ENCODE peak calls at places on chromosomes 5 and 9, in five cellular contexts. One of them, this sample, is unnamed.

GRCh38 chr5:141872496-141873356 is 5.5 kb downstream of the PCDH1 start:
- DNase-seq in uterus: no peak
- DNase-seq in epithelial cell of prostate: no peak
- DNase-seq in foreskin keratinocyte: no peak
- DNase-seq in GM12878: no peak
- DNase-seq in this sample: no peak

GRCh38 chr5:42653705-42654104 is 102.9 kb upstream of the CCDC152 start:
- DNase-seq in uterus: no peak
- DNase-seq in epithelial cell of prostate: no peak
- DNase-seq in foreskin keratinocyte: no peak
- DNase-seq in GM12878: no peak
- DNase-seq in this sample: no peak

GRCh38 chr5:56950626-56951130 is 1.2 kb downstream of the MIER3 start:
- DNase-seq in uterus: peak; percentile 77
- DNase-seq in epithelial cell of prostate: no peak
- DNase-seq in foreskin keratinocyte: peak; percentile 23
- DNase-seq in GM12878: peak; percentile 5
- DNase-seq in this sample: peak; percentile 75

GRCh38 chr5:103385722-103386121 is 127.2 kb downstream of the MACIR start:
- DNase-seq in uterus: no peak
- DNase-seq in epithelial cell of prostate: no peak
- DNase-seq in foreskin keratinocyte: no peak
- DNase-seq in GM12878: no peak
- DNase-seq in this sample: no peak

GRCh38 chr9:4497395-4497794 is 7.1 kb downstream of the SLC1A1 start:
- DNase-seq in uterus: no peak
- DNase-seq in epithelial cell of prostate: no peak
- DNase-seq in foreskin keratinocyte: no peak
- DNase-seq in GM12878: no peak
- DNase-seq in this sample: no peak

GRCh38 chr9:113425072-113425471 is 14.5 kb downstream of the C9orf43 start:
- DNase-seq in uterus: no peak
- DNase-seq in epithelial cell of prostate: no peak
- DNase-seq in foreskin keratinocyte: no peak
- DNase-seq in GM12878: no peak
- DNase-seq in this sample: no peak

GRCh38 chr9:106017198-106017740 is 322.9 kb downstream of the TMEM38B start:
- DNase-seq in uterus: no peak
- DNase-seq in epithelial cell of prostate: no peak
- DNase-seq in foreskin keratinocyte: no peak
- DNase-seq in GM12878: no peak
- DNase-seq in this sample: no peak

GRCh38 chr9:112849363-112849922 is 41.2 kb downstream of the SLC46A2 start:
- DNase-seq in uterus: no peak
- DNase-seq in epithelial cell of prostate: no peak
- DNase-seq in foreskin keratinocyte: no peak
- DNase-seq in GM12878: no peak
- DNase-seq in this sample: no peak

GRCh38 chr5:124433170-124433569 is 313.3 kb downstream of the ZNF608 start:
- DNase-seq in uterus: no peak
- DNase-seq in epithelial cell of prostate: no peak
- DNase-seq in foreskin keratinocyte: no peak
- DNase-seq in GM12878: no peak
- DNase-seq in this sample: no peak

GRCh38 chr5:61409568-61409967 is 77.5 kb downstream of the ZSWIM6 start:
- DNase-seq in uterus: no peak
- DNase-seq in epithelial cell of prostate: peak; percentile 74
- DNase-seq in foreskin keratinocyte: peak; percentile 79
- DNase-seq in GM12878: no peak
- DNase-seq in this sample: peak; percentile 91

GRCh38 chr5:146078566-146078965 is 26.8 kb downstream of the PLAC8L1 start:
- DNase-seq in uterus: no peak
- DNase-seq in epithelial cell of prostate: no peak
- DNase-seq in foreskin keratinocyte: no peak
- DNase-seq in GM12878: no peak
- DNase-seq in this sample: no peak
- H3K27ac ChIP-seq in uterus: no peak overlapping the region
- H3K27ac ChIP-seq in epithelial cell of prostate: no peak overlapping the region
- H3K27ac ChIP-seq in foreskin keratinocyte: no peak overlapping the region
- H3K27ac ChIP-seq in GM12878: no peak overlapping the region
- H3K27ac ChIP-seq in this sample: no peak overlapping the region

GRCh38 chr5:74877624-74878304 is 11.6 kb upstream of the FAM169A start:
- DNase-seq in uterus: no peak
- DNase-seq in epithelial cell of prostate: no peak
- DNase-seq in foreskin keratinocyte: no peak
- DNase-seq in GM12878: no peak
- DNase-seq in this sample: no peak
- H3K27ac ChIP-seq in uterus: no peak overlapping the region
- H3K27ac ChIP-seq in epithelial cell of prostate: no peak overlapping the region
- H3K27ac ChIP-seq in foreskin keratinocyte: no peak overlapping the region
- H3K27ac ChIP-seq in GM12878: no peak overlapping the region
- H3K27ac ChIP-seq in this sample: no peak overlapping the region

GRCh38 chr5:129960831-129961230 is 56.6 kb downstream of the CHSY3 start:
- DNase-seq in uterus: no peak
- DNase-seq in epithelial cell of prostate: no peak
- DNase-seq in foreskin keratinocyte: no peak
- DNase-seq in GM12878: no peak
- DNase-seq in this sample: no peak
- H3K27ac ChIP-seq in uterus: no peak overlapping the region
- H3K27ac ChIP-seq in epithelial cell of prostate: no peak overlapping the region
- H3K27ac ChIP-seq in foreskin keratinocyte: no peak overlapping the region
- H3K27ac ChIP-seq in GM12878: no peak overlapping the region
- H3K27ac ChIP-seq in this sample: no peak overlapping the region

DNA sequence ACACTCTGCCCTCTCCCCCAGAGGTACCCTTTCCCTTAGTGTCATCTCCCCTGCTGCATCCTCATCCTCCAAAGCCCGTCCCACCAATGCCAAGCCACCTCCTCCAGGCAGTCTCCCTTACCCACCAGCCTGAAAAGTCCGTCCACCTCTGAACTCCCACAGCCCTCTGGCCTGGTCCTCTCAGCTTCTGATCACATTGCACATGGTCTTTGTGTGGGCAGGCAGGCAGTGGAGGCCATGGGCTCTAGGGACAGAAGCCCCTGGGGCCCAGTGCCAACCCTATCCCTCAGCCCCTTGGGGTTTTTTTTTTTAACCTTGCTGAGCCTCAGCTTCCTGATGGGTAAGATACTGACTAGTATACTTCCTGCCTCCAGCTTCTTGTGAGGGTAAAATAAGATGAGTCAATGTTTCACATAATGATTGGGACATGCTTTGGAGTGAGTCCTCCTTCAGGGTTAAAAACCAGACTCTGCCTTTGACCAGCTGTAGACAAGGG is 19.4 kb downstream of the CSF1R start:
- DNase-seq in uterus: no peak
- DNase-seq in epithelial cell of prostate: no peak
- DNase-seq in foreskin keratinocyte: peak; percentile 30
- DNase-seq in GM12878: no peak
- DNase-seq in this sample: peak; percentile 62
- H3K27ac ChIP-seq in uterus: no peak overlapping the region
- H3K27ac ChIP-seq in epithelial cell of prostate: no peak overlapping the region
- H3K27ac ChIP-seq in foreskin keratinocyte: no peak overlapping the region
- H3K27ac ChIP-seq in GM12878: no peak overlapping the region
- H3K27ac ChIP-seq in this sample: no peak overlapping the region

GRCh38 chr9:136659861-136660784 is 2.6 kb upstream of the EGFL7 start:
- DNase-seq in uterus: no peak
- DNase-seq in epithelial cell of prostate: no peak
- DNase-seq in foreskin keratinocyte: no peak
- DNase-seq in GM12878: no peak
- DNase-seq in this sample: no peak
- H3K27ac ChIP-seq in uterus: peak overlapping the region; percentile 47
- H3K27ac ChIP-seq in epithelial cell of prostate: no peak overlapping the region
- H3K27ac ChIP-seq in foreskin keratinocyte: no peak overlapping the region
- H3K27ac ChIP-seq in GM12878: no peak overlapping the region
- H3K27ac ChIP-seq in this sample: no peak overlapping the region

DNA sequence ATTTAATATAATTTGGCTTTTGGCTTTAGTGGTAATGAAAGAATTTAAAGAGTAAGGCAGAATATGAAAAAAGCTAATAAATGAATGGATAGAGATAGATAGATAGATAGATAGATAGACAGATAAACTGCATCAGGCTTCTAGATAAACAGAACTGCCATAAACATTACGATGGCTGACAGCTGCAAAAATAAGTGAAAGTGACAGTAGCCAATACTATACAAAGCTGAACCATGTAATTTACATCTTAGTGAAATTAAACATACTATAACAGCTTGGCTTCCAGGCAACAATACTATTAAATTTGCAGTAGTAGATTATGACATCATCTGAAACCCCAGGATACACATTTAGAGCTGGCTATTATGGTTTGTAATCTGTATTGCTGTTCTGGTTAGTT is 1354.8 kb downstream of the PTPRD start:
- DNase-seq in uterus: no peak
- DNase-seq in epithelial cell of prostate: no peak
- DNase-seq in foreskin keratinocyte: no peak
- DNase-seq in GM12878: no peak
- DNase-seq in this sample: no peak
- H3K27ac ChIP-seq in uterus: no peak overlapping the region
- H3K27ac ChIP-seq in epithelial cell of prostate: no peak overlapping the region
- H3K27ac ChIP-seq in foreskin keratinocyte: no peak overlapping the region
- H3K27ac ChIP-seq in GM12878: no peak overlapping the region
- H3K27ac ChIP-seq in this sample: no peak overlapping the region

This sample was measured in RWPE1.